ENCODE peak calls at places on chromosomes 7 and 10, in ten cellular contexts. O is pancreas, X is body of pancreas, K is endodermal cell, V is ovary, W is tibial artery, F is cardiac muscle cell, N is A549, H is esophagus squamous epithelium, B is brain microvascular endothelial cell. M is an unnamed sample.

GRCh38 chr7:102244601-102245000 is 42.1 kb upstream of the SH2B2 start:
- DNase-seq in H (no peak), W (no peak), F (no peak), K (no peak), X (no peak), B (no peak), V (no peak), N (no peak), O (no peak), M (no peak)

GRCh38 chr7:77360104-77360503 is 56.0 kb downstream of the GSAP start:
- DNase-seq in F (no peak), W (no peak), B (no peak), O (no peak), N (no peak), V (no peak), H (no peak), K (no peak), X (no peak), M (no peak)

GRCh38 chr10:70354566-70355233 is 27.7 kb downstream of the LRRC20 start:
- DNase-seq in K (no peak), F (no peak), B (no peak), V (no peak), N (no peak), O (no peak), W (no peak), X (no peak), H (no peak), M (no peak)

GRCh38 chr7:112064627-112065385 is 141.4 kb downstream of the DOCK4 start:
- DNase-seq in X (no peak), H (no peak), F (no peak), W (no peak), O (no peak), V (no peak), N (no peak), B (no peak), K (no peak), M (no peak)

GRCh38 chr7:156121434-156121833 is 309.2 kb upstream of the SHH start:
- DNase-seq in O (no peak), X (no peak), K (no peak), H (no peak), F (no peak), N (no peak), V (no peak), W (no peak), B (no peak), M (no peak)

GRCh38 chr10:122659651-122660050 is 40.0 kb downstream of the C10orf120 start:
- DNase-seq in F (no peak), H (no peak), V (no peak), B (no peak), O (no peak), N (no peak), X (no peak), W (no peak), K (no peak), M (no peak)

GRCh38 chr7:159042639-159043101 is 102.0 kb downstream of the VIPR2 start:
- DNase-seq in B (no peak), H (no peak), F (no peak), O (no peak), W (peak; percentile 12), K (no peak), X (no peak), V (no peak), N (no peak), M (no peak)

GRCh38 chr10:6195891-6196290 is 6.8 kb upstream of the PFKFB3 start:
- DNase-seq in W (peak; percentile 84), F (no peak), V (no peak), K (no peak), B (no peak), N (no peak), X (peak; percentile 66), O (no peak), H (no peak), M (no peak)

GRCh38 chr10:50577681-50578350 is 45.9 kb downstream of the SGMS1 start:
- DNase-seq in V (no peak), B (peak; percentile 86), O (peak; percentile 46), K (no peak), X (peak; percentile 77), F (peak; percentile 81), W (no peak), N (no peak), H (no peak), M (no peak)

GRCh38 chr10:10293431-10293830 is 724.2 kb upstream of the CELF2 start:
- DNase-seq in N (no peak), W (no peak), V (peak; percentile 47), F (no peak), K (peak; percentile 68), H (no peak), X (no peak), O (no peak), B (peak; percentile 1), M (no peak)

GRCh38 chr7:2508327-2509231 is 11.0 kb upstream of the LFNG start:
- DNase-seq in V (no peak), X (peak; percentile 55), N (no peak), W (peak; percentile 62), H (no peak), K (peak; percentile 54), O (no peak), B (peak; percentile 53), F (no peak), M (no peak)

GRCh38 chr7:136527554-136527953 is 340.9 kb upstream of the CHRM2 start:
- DNase-seq in O (no peak), K (no peak), V (no peak), B (no peak), H (no peak), X (no peak), N (no peak), F (no peak), W (no peak), M (no peak)

GRCh38 chr10:31147220-31147608 is 115.5 kb upstream of the ZNF438 start:
- DNase-seq in B (peak; percentile 66), X (no peak), H (no peak), O (no peak), N (peak; percentile 15), V (no peak), W (no peak), F (no peak), K (no peak), M (peak; percentile 42)

GRCh38 chr10:22761569-22762220 is 47.3 kb upstream of the PIP4K2A start:
- DNase-seq in N (no peak), H (no peak), F (no peak), K (no peak), B (no peak), X (no peak), O (no peak), W (no peak), V (no peak), M (no peak)

DNA sequence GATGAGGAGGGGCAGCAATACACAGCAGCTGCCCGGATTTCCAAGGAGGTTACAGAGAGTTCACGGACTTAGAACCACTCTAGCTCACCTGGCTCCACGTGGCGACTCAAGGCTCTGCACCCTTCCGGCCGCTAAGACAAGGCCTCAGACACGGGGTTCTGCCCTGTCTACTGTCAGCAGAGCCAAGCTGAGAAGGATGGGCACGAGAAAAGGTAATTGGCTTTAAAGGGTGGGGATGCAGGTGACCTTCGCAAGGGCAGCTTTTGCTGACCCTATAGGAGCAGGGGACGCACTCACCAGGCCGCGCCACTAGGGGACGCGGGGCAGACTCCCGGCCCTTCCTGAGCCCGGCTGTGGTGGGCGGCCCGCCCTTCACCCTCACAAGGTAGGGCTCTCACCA is 152.4 kb downstream of the KIF20B start:
- DNase-seq in F (no peak), V (no peak), N (no peak), H (no peak), K (peak; percentile 92), O (no peak), W (no peak), X (no peak), B (no peak), M (no peak)
- H3K27ac ChIP-seq in F (no peak overlapping the region), V (no peak overlapping the region), N (no peak overlapping the region), H (no peak overlapping the region), K (no peak overlapping the region), O (no peak overlapping the region), W (no peak overlapping the region), X (no peak overlapping the region), B (no peak overlapping the region), M (no peak overlapping the region)

GRCh38 chr10:92629945-92630344 is 37.0 kb downstream of the KIF11 start:
- DNase-seq in O (no peak), X (no peak), H (no peak), N (no peak), W (no peak), K (no peak), B (no peak), V (no peak), F (no peak), M (no peak)

GRCh38 chr10:92627845-92628480 is 35.0 kb downstream of the KIF11 start:
- DNase-seq in F (no peak), N (no peak), O (no peak), X (no peak), K (peak; percentile 45), W (no peak), B (peak; percentile 18), H (no peak), V (no peak), M (no peak)
- TF ChIP-seq CTCF in F (no peak), N (no peak), O (no peak), X (no peak), K (peak; percentile 59), W (no peak), B (peak; percentile 9), H (no peak), V (no peak), M (no peak)

GRCh38 chr10:71840177-71840711 is 10.8 kb downstream of the PSAP start:
- DNase-seq in N (peak; percentile 76), W (peak; percentile 70), K (peak; percentile 97), X (peak; percentile 66), H (no peak), F (peak; percentile 97), O (peak; percentile 60), V (peak; percentile 75), B (peak; percentile 97), M (peak; percentile 88)

GRCh38 chr10:71840936-71841335 is 10.1 kb downstream of the PSAP start:
- DNase-seq in B (no peak), H (no peak), W (no peak), V (no peak), N (no peak), F (no peak), O (no peak), X (no peak), K (no peak), M (no peak)

GRCh38 chr10:71837085-71837827 is 13.8 kb downstream of the PSAP start:
- DNase-seq in O (no peak), H (no peak), W (no peak), V (no peak), K (peak; percentile 82), X (no peak), B (no peak), F (peak; percentile 52), N (peak; percentile 35), M (no peak)

GRCh38 chr10:71836594-71836970 is 14.5 kb downstream of the PSAP start:
- DNase-seq in F (no peak), V (no peak), K (no peak), H (no peak), X (no peak), N (no peak), O (no peak), B (peak; percentile 36), W (no peak), M (no peak)

GRCh38 chr10:71838264-71839211 is 12.5 kb downstream of the PSAP start:
- DNase-seq in B (peak; percentile 29), N (no peak), O (no peak), W (no peak), X (no peak), V (no peak), F (no peak), K (no peak), H (no peak), M (peak; percentile 77)
- H3K27ac ChIP-seq in B (peak overlapping the region; percentile 48), N (no peak overlapping the region), O (no peak overlapping the region), W (peak overlapping the region; percentile 85), X (no peak overlapping the region), V (no peak overlapping the region), F (peak overlapping the region; percentile 89), K (peak overlapping the region; percentile 8), H (peak overlapping the region; percentile 62), M (peak overlapping the region; percentile 59)

GRCh38 chr7:87059525-87060287 is at the start of gene ELAPOR2:
- DNase-seq in N (peak; percentile 28), H (peak; percentile 6), V (peak; percentile 74), K (peak; percentile 94), B (peak; percentile 4), O (peak; percentile 71), W (peak; percentile 65), X (peak; percentile 75), F (peak; percentile 92), M (peak; percentile 66)
- TF ChIP-seq CTCF in N (peak; percentile 32), H (peak; percentile 21), V (peak; percentile 11), K (peak; percentile 75), B (peak; percentile 36), O (no peak), W (peak; percentile 43), X (peak; percentile 59), F (peak; percentile 40), M (peak; percentile 76)

M was measured in RWPE1.